ENCODE peak calls at places on chromosomes 16 and 17, in four cellular contexts. S is NCI-H510A treated with DMSO at 0.1 percent for 48 hours; G is stimulated activated CD4-positive, alpha-beta T cell treated with anti-CD3 and anti-CD28 coated beads, Interleukin-12 subunit alpha, Interleukin-12 subunit beta, amount 100 ng/mL, for 4 hours; D is BE2C. M is an unnamed sample.

GRCh38 chr17:53004902-53005301 is 817.8 kb upstream of the KIF2B start:
- DNase-seq in S (no peak), G (no peak), D (no peak), M (no peak)

GRCh38 chr16:2273484-2273883 is 5.6 kb upstream of the RNPS1 start:
- DNase-seq in S (no peak), G (no peak), D (no peak), M (no peak)

GRCh38 chr17:43146649-43147048 is 21.5 kb upstream of the BRCA1 start:
- DNase-seq in S (no peak), G (no peak), D (no peak), M (no peak)

GRCh38 chr16:86502856-86503748 is 7.2 kb upstream of the FOXF1 start:
- DNase-seq in S (no peak), G (no peak), D (no peak), M (no peak)

GRCh38 chr16:4315185-4316102 is at the start of gene GLIS2:
- DNase-seq in S (peak; percentile 46), G (no peak), D (peak; percentile 89), M (peak; percentile 84)

GRCh38 chr17:30922235-30922993 is 669 bp downstream of the ADAP2 start:
- DNase-seq in S (no peak), G (no peak), D (no peak), M (no peak)

GRCh38 chr17:29758255-29758654 is 135.5 kb upstream of the CORO6 start:
- DNase-seq in S (no peak), G (no peak), D (no peak), M (no peak)

GRCh38 chr17:7549401-7550055 is 670 bp downstream of the TNFSF12 start:
- DNase-seq in S (no peak), G (peak; percentile 33), D (no peak), M (no peak)

GRCh38 chr17:57810740-57811632 is 38.9 kb downstream of the MRPS23 start:
- DNase-seq in S (peak; percentile 52), G (no peak), D (peak; percentile 63), M (peak; percentile 86)

GRCh38 chr17:80561541-80562114 is 17.0 kb downstream of the RPTOR start:
- DNase-seq in S (no peak), G (no peak), D (no peak), M (no peak)

GRCh38 chr16:71552698-71553503 is 24.0 kb downstream of the TAT start:
- DNase-seq in S (no peak), G (no peak), D (no peak), M (no peak)

GRCh38 chr16:87254734-87255133 is 62.5 kb downstream of the C16orf95 start:
- DNase-seq in S (no peak), G (no peak), D (no peak), M (no peak)

GRCh38 chr17:77146882-77147281 is 6.1 kb downstream of the SEC14L1 start:
- DNase-seq in S (peak; percentile 47), G (no peak), D (no peak), M (no peak)

GRCh38 chr17:30716461-30717289 is 107.8 kb downstream of the CRLF3 start:
- DNase-seq in S (no peak), G (no peak), D (peak; percentile 21), M (no peak)

GRCh38 chr17:78747479-78747878 is 34.6 kb downstream of the CYTH1 start:
- DNase-seq in S (no peak), G (no peak), D (no peak), M (no peak)

GRCh38 chr17:16911141-16911937 is 60.6 kb downstream of the TNFRSF13B start:
- DNase-seq in S (no peak), G (no peak), D (no peak), M (no peak)

GRCh38 chr17:10620823-10621222 is 36.3 kb downstream of the MYH3 start:
- DNase-seq in S (no peak), G (no peak), D (no peak), M (no peak)

GRCh38 chr17:38712593-38712992 is 7.5 kb downstream of the MLLT6 start:
- DNase-seq in S (no peak), G (no peak), D (no peak), M (no peak)

GRCh38 chr17:29124135-29124930 is 55.9 kb downstream of the MYO18A start:
- DNase-seq in S (peak; percentile 58), G (no peak), D (peak; percentile 50), M (peak; percentile 56)

GRCh38 chr17:38636054-38636453 is 30.3 kb upstream of the SRCIN1 start:
- DNase-seq in S (peak; percentile 16), G (no peak), D (no peak), M (no peak)

M was measured in NCI-H1417.